ENCODE peak calls at places on chromosome 9, in ten cellular contexts. W is GM23338, N is BJ, P is upper lobe of right lung, X is AG04449, F is fibroblast of the aortic adventitia, V is pancreas, U is neural progenitor cell, K is HL-60, O is cardiac muscle cell. D is an unnamed sample.

GRCh38 chr9:98317134-98317857 is 61.8 kb upstream of the TBC1D2 start:
- DNase-seq in W (no peak), N (no peak), P (no peak), X (no peak), F (no peak), V (no peak), U (no peak), K (no peak), O (no peak), D (no peak)

GRCh38 chr9:22088372-22089063 is 79.4 kb upstream of the CDKN2B start:
- DNase-seq in W (no peak), N (no peak), P (no peak), X (no peak), F (no peak), V (no peak), U (no peak), K (no peak), O (no peak), D (peak)

GRCh38 chr9:134158753-134159392 is 5.5 kb downstream of the RNU6ATAC start:
- DNase-seq in W (no peak), N (no peak), P (no peak), X (no peak), F (no peak), V (no peak), U (no peak), K (no peak), O (no peak), D (no peak)

GRCh38 chr9:4506490-4506889 is 16.2 kb downstream of the SLC1A1 start:
- DNase-seq in W (no peak), N (no peak), P (no peak), X (no peak), F (no peak), V (no peak), U (no peak), K (no peak), O (no peak), D (peak)

GRCh38 chr9:137460363-137461315 is 1.5 kb upstream of the NSMF start:
- DNase-seq in W (no peak), N (no peak), P (peak), X (no peak), F (no peak), V (peak), U (no peak), K (no peak), O (no peak), D (no peak)

GRCh38 chr9:88342246-88342645 is 46.0 kb upstream of the SPIN1 start:
- DNase-seq in W (no peak), N (no peak), P (no peak), X (no peak), F (peak), V (no peak), U (no peak), K (no peak), O (no peak), D (no peak)

GRCh38 chr9:70954607-70955143 is 166.7 kb downstream of the TRPM3 start:
- DNase-seq in W (peak), N (no peak), P (no peak), X (no peak), F (no peak), V (no peak), U (peak), K (no peak), O (no peak), D (no peak)

GRCh38 chr9:132268725-132269352 is 85.9 kb downstream of the SETX start:
- DNase-seq in W (peak), N (no peak), P (no peak), X (no peak), F (peak), V (peak), U (peak), K (no peak), O (peak), D (peak)

GRCh38 chr9:134553061-134553891 is 88.3 kb upstream of the COL5A1 start:
- DNase-seq in W (no peak), N (no peak), P (peak), X (no peak), F (no peak), V (no peak), U (no peak), K (no peak), O (no peak), D (no peak)

GRCh38 chr9:97714435-97714834 is 17.3 kb upstream of the XPA start:
- DNase-seq in W (no peak), N (peak), P (no peak), X (peak), F (peak), V (no peak), U (no peak), K (no peak), O (no peak), D (peak)

GRCh38 chr9:33346564-33346963 is 55.8 kb downstream of the AQP7 start:
- DNase-seq in W (no peak), N (no peak), P (no peak), X (no peak), F (peak), V (no peak), U (no peak), K (no peak), O (no peak), D (no peak)

GRCh38 chr9:19948021-19948420 is 159.2 kb upstream of the SLC24A2 start:
- DNase-seq in W (no peak), N (no peak), P (no peak), X (no peak), F (peak), V (no peak), U (no peak), K (no peak), O (no peak), D (no peak)

GRCh38 chr9:135926402-135927194 is 19.3 kb upstream of the CAMSAP1 start:
- DNase-seq in W (no peak), N (peak), P (peak), X (no peak), F (peak), V (no peak), U (no peak), K (peak), O (no peak), D (peak)

GRCh38 chr9:5582835-5583195 is 46.1 kb upstream of the RIC1 start:
- DNase-seq in W (no peak), N (no peak), P (no peak), X (peak), F (peak), V (no peak), U (no peak), K (no peak), O (no peak), D (peak)

GRCh38 chr9:122821278-122821952 is 7.0 kb downstream of the PDCL start:
- DNase-seq in W (no peak), N (no peak), P (peak), X (no peak), F (peak), V (no peak), U (no peak), K (peak), O (no peak), D (no peak)

GRCh38 chr9:27154923-27155322 is 45.9 kb downstream of the TEK start:
- DNase-seq in W (no peak), N (peak), P (no peak), X (peak), F (peak), V (no peak), U (no peak), K (no peak), O (peak), D (no peak)

GRCh38 chr9:73869261-73869660 is 627.9 kb upstream of the RORB start:
- DNase-seq in W (no peak), N (no peak), P (no peak), X (no peak), F (peak), V (no peak), U (peak), K (peak), O (no peak), D (peak)

GRCh38 chr9:23841304-23841703 is 15.3 kb upstream of the ELAVL2 start:
- DNase-seq in W (no peak), N (no peak), P (no peak), X (no peak), F (no peak), V (no peak), U (no peak), K (no peak), O (no peak), D (no peak)

GRCh38 chr9:70081120-70081495 is 37.5 kb downstream of the MAMDC2 start:
- DNase-seq in W (no peak), N (peak), P (no peak), X (no peak), F (peak), V (no peak), U (no peak), K (peak), O (no peak), D (no peak)

GRCh38 chr9:104858846-104859245 is 69.1 kb downstream of the ABCA1 start:
- DNase-seq in W (no peak), N (no peak), P (no peak), X (no peak), F (peak), V (no peak), U (no peak), K (no peak), O (no peak), D (no peak)

GRCh38 chr9:27117489-27118135 is 8.6 kb downstream of the TEK start:
- DNase-seq in W (no peak), N (no peak), P (peak), X (no peak), F (peak), V (peak), U (no peak), K (no peak), O (no peak), D (no peak)

GRCh38 chr9:70901741-70902140 is 219.7 kb downstream of the TRPM3 start:
- DNase-seq in W (no peak), N (no peak), P (no peak), X (no peak), F (no peak), V (no peak), U (no peak), K (no peak), O (no peak), D (no peak)

GRCh38 chr9:70054546-70054945 is 10.9 kb downstream of the MAMDC2 start:
- DNase-seq in W (no peak), N (no peak), P (no peak), X (no peak), F (no peak), V (no peak), U (no peak), K (no peak), O (no peak), D (no peak)

GRCh38 chr9:109014267-109015025 is 1.1 kb upstream of the CTNNAL1 start:
- DNase-seq in W (peak), N (no peak), P (peak), X (no peak), F (peak), V (no peak), U (peak), K (no peak), O (peak), D (no peak)

DNA sequence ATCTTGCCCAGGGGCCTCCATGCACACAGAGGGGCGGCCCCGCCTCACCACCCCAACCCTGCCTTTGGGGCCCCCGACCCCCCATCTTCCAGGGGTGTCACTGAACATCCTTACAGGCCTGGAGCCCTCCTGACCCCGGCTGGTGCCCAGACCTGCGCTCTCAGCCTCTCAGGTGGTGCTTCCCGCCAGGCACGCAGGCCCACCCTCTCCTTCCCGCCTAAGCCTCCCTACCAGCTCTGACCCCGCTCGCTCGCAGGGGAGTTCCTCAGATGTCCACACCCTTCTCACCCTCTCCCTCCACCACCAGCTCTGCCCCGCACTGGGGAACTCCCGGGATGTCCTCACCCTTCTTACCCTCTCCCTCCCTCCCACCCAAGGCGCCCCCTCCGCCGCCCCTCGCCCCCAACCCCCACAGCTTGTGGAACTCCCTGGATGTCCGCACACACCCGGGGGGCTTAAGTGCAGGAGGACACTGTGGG is 12.3 kb upstream of the QRFP start:
- DNase-seq in W (no peak), N (no peak), P (no peak), X (no peak), F (no peak), V (no peak), U (no peak), K (no peak), O (no peak), D (no peak)
- H3K4me3 ChIP-seq in W (no peak), N (no peak), P (no peak), X (no peak), F (no peak), V (no peak), U (no peak), K (no peak), O (no peak), D (no peak)

GRCh38 chr9:8895498-8896224 is 1096.1 kb upstream of the DMAC1 start:
- DNase-seq in W (peak), N (no peak), P (no peak), X (no peak), F (peak), V (no peak), U (peak), K (no peak), O (peak), D (peak)
- TF ChIP-seq CTCF in W (peak), N (peak), P (peak), X (no peak), F (peak), V (no peak), U (peak), K (peak), O (peak), D (peak)

DNA sequence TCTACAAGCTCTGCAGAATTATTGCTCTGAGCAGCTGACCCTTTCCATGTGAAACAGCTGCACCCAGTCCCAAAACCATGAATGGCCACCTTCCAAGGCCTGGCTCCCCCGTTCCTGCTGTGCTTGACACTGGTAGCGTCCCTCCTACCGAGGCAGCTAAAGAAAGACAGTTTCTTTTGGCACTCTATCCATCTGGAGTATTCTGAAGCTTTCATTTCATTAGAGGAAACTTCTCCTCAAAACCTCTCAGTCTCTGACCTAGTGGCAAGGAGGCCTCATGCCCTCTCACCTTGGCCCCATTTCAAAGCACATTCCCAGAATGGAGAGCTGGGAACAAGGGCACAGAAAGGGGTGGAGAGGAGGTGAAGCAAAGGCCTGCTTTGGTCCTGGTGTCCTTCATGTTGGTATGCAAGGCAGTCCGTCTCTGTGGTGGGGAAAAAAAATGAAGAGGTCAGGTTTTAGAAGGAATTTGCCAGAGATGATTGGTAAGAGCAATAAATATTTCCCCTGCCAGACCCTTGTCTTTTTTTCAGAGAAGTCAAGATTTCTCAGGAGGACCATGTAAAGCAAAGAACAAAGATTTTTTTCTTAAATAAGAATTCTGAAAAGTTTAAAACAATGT is 232.0 kb downstream of the RFK start:
- DNase-seq in W (no peak), N (no peak), P (no peak), X (no peak), F (peak), V (no peak), U (no peak), K (no peak), O (no peak), D (no peak)
- H3K4me3 ChIP-seq in W (no peak), N (no peak), P (no peak), X (no peak), F (no peak), V (no peak), U (no peak), K (no peak), O (no peak), D (no peak)

GRCh38 chr9:6759114-6759977 is 1.6 kb downstream of the KDM4C start:
- DNase-seq in W (peak), N (peak), P (no peak), X (no peak), F (peak), V (no peak), U (no peak), K (peak), O (no peak), D (peak)

GRCh38 chr9:6757988-6758417 is 230 bp downstream of the KDM4C start:
- DNase-seq in W (peak), N (no peak), P (no peak), X (no peak), F (no peak), V (no peak), U (no peak), K (no peak), O (no peak), D (no peak)

GRCh38 chr9:6761306-6761705 is 3.5 kb downstream of the KDM4C start:
- DNase-seq in W (no peak), N (no peak), P (no peak), X (no peak), F (no peak), V (no peak), U (no peak), K (no peak), O (no peak), D (peak)

GRCh38 chr9:6757132-6757987 is at the start of gene KDM4C:
- DNase-seq in W (peak), N (peak), P (peak), X (no peak), F (peak), V (peak), U (peak), K (peak), O (peak), D (peak)

GRCh38 chr9:6758418-6759113 is 793 bp downstream of the KDM4C start:
- DNase-seq in W (peak), N (no peak), P (peak), X (no peak), F (no peak), V (peak), U (peak), K (peak), O (peak), D (peak)
- TF ChIP-seq CTCF in W (no peak), N (no peak), P (no peak), X (no peak), F (peak), V (no peak), U (no peak), K (no peak), O (no peak), D (no peak)

GRCh38 chr9:117411547-117411946 is 3.3 kb downstream of the ASTN2 start:
- DNase-seq in W (peak), N (no peak), P (no peak), X (no peak), F (peak), V (peak), U (peak), K (no peak), O (peak), D (peak)

GRCh38 chr9:117413346-117414219 is 1.3 kb downstream of the ASTN2 start:
- DNase-seq in W (peak), N (no peak), P (no peak), X (no peak), F (no peak), V (peak), U (peak), K (no peak), O (peak), D (no peak)

GRCh38 chr9:117414220-117414905 is 494 bp downstream of the ASTN2 start:
- DNase-seq in W (peak), N (no peak), P (peak), X (no peak), F (peak), V (peak), U (peak), K (no peak), O (peak), D (peak)

GRCh38 chr9:117412841-117413240 is 2.0 kb downstream of the ASTN2 start:
- DNase-seq in W (peak), N (no peak), P (no peak), X (no peak), F (no peak), V (no peak), U (peak), K (no peak), O (no peak), D (no peak)

GRCh38 chr9:117412006-117412715 is 2.7 kb downstream of the ASTN2 start:
- DNase-seq in W (peak), N (no peak), P (no peak), X (no peak), F (no peak), V (peak), U (peak), K (no peak), O (no peak), D (no peak)
- H3K4me3 ChIP-seq in W (peak), N (no peak), P (no peak), X (no peak), F (no peak), V (no peak), U (no peak), K (no peak), O (no peak), D (no peak)

DNA sequence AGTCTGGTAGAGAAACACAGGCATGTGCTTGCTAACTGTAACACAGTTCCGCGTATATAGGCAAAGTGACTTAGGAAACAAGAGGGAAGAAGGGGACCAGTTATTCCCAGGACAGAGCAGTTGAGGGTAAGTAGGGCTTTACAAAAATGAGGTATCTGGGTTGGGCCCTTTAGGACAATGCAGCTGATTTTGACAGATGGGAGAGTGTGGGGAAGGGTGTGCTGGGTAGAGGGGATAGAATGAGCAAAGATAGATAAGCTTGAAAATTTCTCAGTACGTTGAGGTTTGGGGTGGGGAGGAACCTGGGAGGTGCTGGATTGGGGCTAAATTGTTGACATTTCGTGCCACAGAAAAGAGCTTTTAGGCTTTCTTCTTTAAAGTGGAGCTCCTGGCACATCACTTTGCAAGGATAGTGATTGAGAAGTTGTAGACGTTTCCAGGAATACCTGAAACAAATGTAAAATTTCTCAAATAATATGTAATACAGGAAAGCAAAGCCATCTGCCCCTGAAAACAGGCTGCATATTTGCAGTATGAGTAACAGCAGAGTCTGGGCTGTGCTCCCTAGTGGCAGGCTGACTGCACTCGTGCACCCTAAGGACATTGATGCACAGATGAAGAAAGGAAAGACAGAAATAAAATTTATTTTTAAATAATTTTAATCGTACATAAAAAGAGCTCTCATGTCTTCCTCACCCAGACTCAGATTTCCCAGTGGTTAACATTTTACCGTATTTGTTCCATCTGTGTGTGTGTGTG is 145.0 kb upstream of the DMRT1 start:
- DNase-seq in W (no peak), N (no peak), P (no peak), X (no peak), F (peak), V (no peak), U (no peak), K (no peak), O (no peak), D (no peak)
- TF ChIP-seq CTCF in W (no peak), N (peak), P (no peak), X (peak), F (peak), V (no peak), U (no peak), K (no peak), O (peak), D (no peak)

DNA sequence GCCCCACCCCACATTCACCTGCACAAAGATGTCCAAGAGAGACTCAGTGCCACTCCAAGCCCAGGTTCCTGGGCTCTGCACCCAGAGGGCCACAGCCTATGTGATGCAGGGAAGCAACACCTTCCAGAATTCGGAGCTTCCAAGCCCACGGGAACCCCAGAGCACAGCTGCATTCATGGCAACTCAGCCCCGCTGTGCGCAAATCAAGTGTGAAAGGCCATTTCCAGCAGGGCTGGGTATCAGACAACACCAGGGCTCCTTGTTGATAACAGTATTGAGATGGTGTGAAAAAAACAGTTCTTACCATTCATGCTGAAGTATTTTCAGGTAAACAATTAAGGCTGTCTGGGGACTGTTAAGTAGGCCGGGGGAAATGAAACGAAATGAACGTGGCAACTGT is 10.1 kb downstream of the ROR2 start:
- DNase-seq in W (peak), N (no peak), P (no peak), X (no peak), F (no peak), V (no peak), U (peak), K (no peak), O (no peak), D (no peak)
- H3K4me3 ChIP-seq in W (no peak), N (no peak), P (no peak), X (no peak), F (no peak), V (no peak), U (no peak), K (no peak), O (no peak), D (no peak)